ENCODE peak calls at places on chromosomes 11 and 22, in eight cellular contexts. One of them, this sample, is unnamed.

GRCh38 chr22:21816787-21817496 is 50.5 kb downstream of the MAPK1 start:
- DNase-seq in Calu3: peak; percentile 36
- DNase-seq in dorsolateral prefrontal cortex: no peak
- DNase-seq in NB4: peak; percentile 94
- DNase-seq in fibroblast of pulmonary artery: peak; percentile 97
- DNase-seq in Peyer's patch: no peak
- DNase-seq in pancreas: no peak
- DNase-seq in body of pancreas: peak; percentile 35
- DNase-seq in this sample: peak; percentile 68

GRCh38 chr11:68322031-68322388 is 9.6 kb downstream of the LRP5 start:
- DNase-seq in Calu3: no peak
- DNase-seq in dorsolateral prefrontal cortex: no peak
- DNase-seq in NB4: no peak
- DNase-seq in fibroblast of pulmonary artery: no peak
- DNase-seq in Peyer's patch: no peak
- DNase-seq in pancreas: no peak
- DNase-seq in body of pancreas: no peak
- DNase-seq in this sample: peak; percentile 44

GRCh38 chr11:65452806-65453490 is 30.4 kb downstream of the NEAT1 start:
- DNase-seq in Calu3: no peak
- DNase-seq in dorsolateral prefrontal cortex: no peak
- DNase-seq in NB4: no peak
- DNase-seq in fibroblast of pulmonary artery: peak; percentile 88
- DNase-seq in Peyer's patch: peak; percentile 47
- DNase-seq in pancreas: no peak
- DNase-seq in body of pancreas: no peak
- DNase-seq in this sample: peak; percentile 60

GRCh38 chr22:42699281-42699681 is 21.4 kb downstream of the A4GALT start:
- DNase-seq in Calu3: no peak
- DNase-seq in dorsolateral prefrontal cortex: no peak
- DNase-seq in NB4: no peak
- DNase-seq in fibroblast of pulmonary artery: no peak
- DNase-seq in Peyer's patch: no peak
- DNase-seq in pancreas: no peak
- DNase-seq in body of pancreas: no peak
- DNase-seq in this sample: no peak

GRCh38 chr11:132803436-132803835 is 728.9 kb downstream of the OPCML start:
- DNase-seq in Calu3: no peak
- DNase-seq in dorsolateral prefrontal cortex: no peak
- DNase-seq in NB4: no peak
- DNase-seq in fibroblast of pulmonary artery: no peak
- DNase-seq in Peyer's patch: no peak
- DNase-seq in pancreas: no peak
- DNase-seq in body of pancreas: no peak
- DNase-seq in this sample: no peak

GRCh38 chr11:36343436-36343835 is 47.3 kb downstream of the PRR5L start:
- DNase-seq in Calu3: no peak
- DNase-seq in dorsolateral prefrontal cortex: no peak
- DNase-seq in NB4: no peak
- DNase-seq in fibroblast of pulmonary artery: no peak
- DNase-seq in Peyer's patch: no peak
- DNase-seq in pancreas: no peak
- DNase-seq in body of pancreas: no peak
- DNase-seq in this sample: no peak

GRCh38 chr22:40235418-40235817 is 57.7 kb downstream of the TNRC6B start:
- DNase-seq in Calu3: no peak
- DNase-seq in dorsolateral prefrontal cortex: no peak
- DNase-seq in NB4: no peak
- DNase-seq in fibroblast of pulmonary artery: no peak
- DNase-seq in Peyer's patch: no peak
- DNase-seq in pancreas: no peak
- DNase-seq in body of pancreas: no peak
- DNase-seq in this sample: no peak

GRCh38 chr22:46748948-46749681 is 11.1 kb upstream of the CERK start:
- DNase-seq in Calu3: peak; percentile 43
- DNase-seq in dorsolateral prefrontal cortex: no peak
- DNase-seq in NB4: peak; percentile 20
- DNase-seq in fibroblast of pulmonary artery: peak; percentile 41
- DNase-seq in Peyer's patch: peak; percentile 68
- DNase-seq in pancreas: no peak
- DNase-seq in body of pancreas: no peak
- DNase-seq in this sample: no peak

GRCh38 chr22:28882545-28882877 is 861 bp upstream of the ZNRF3 start:
- DNase-seq in Calu3: no peak
- DNase-seq in dorsolateral prefrontal cortex: no peak
- DNase-seq in NB4: peak; percentile 47
- DNase-seq in fibroblast of pulmonary artery: peak; percentile 18
- DNase-seq in Peyer's patch: no peak
- DNase-seq in pancreas: no peak
- DNase-seq in body of pancreas: no peak
- DNase-seq in this sample: no peak

GRCh38 chr22:45880732-45881523 is 96.0 kb downstream of the WNT7B start:
- DNase-seq in Calu3: no peak
- DNase-seq in dorsolateral prefrontal cortex: no peak
- DNase-seq in NB4: no peak
- DNase-seq in fibroblast of pulmonary artery: no peak
- DNase-seq in Peyer's patch: no peak
- DNase-seq in pancreas: peak; percentile 53
- DNase-seq in body of pancreas: no peak
- DNase-seq in this sample: no peak

GRCh38 chr22:16783930-16784354 is 41.3 kb downstream of the XKR3 start:
- DNase-seq in Calu3: no peak
- DNase-seq in dorsolateral prefrontal cortex: no peak
- DNase-seq in NB4: peak; percentile 18
- DNase-seq in fibroblast of pulmonary artery: no peak
- DNase-seq in Peyer's patch: no peak
- DNase-seq in pancreas: no peak
- DNase-seq in body of pancreas: no peak
- DNase-seq in this sample: peak; percentile 11

GRCh38 chr11:113546757-113547507 is 71.7 kb upstream of the DRD2 start:
- DNase-seq in Calu3: no peak
- DNase-seq in dorsolateral prefrontal cortex: no peak
- DNase-seq in NB4: no peak
- DNase-seq in fibroblast of pulmonary artery: peak; percentile 51
- DNase-seq in Peyer's patch: no peak
- DNase-seq in pancreas: no peak
- DNase-seq in body of pancreas: no peak
- DNase-seq in this sample: peak; percentile 31

GRCh38 chr22:50730941-50731661 is 6.9 kb upstream of the ACR start:
- DNase-seq in Calu3: no peak
- DNase-seq in dorsolateral prefrontal cortex: no peak
- DNase-seq in NB4: no peak
- DNase-seq in fibroblast of pulmonary artery: no peak
- DNase-seq in Peyer's patch: peak; percentile 41
- DNase-seq in pancreas: peak; percentile 47
- DNase-seq in body of pancreas: no peak
- DNase-seq in this sample: no peak

GRCh38 chr22:30497466-30498150 is 7.9 kb downstream of the SEC14L4 start:
- DNase-seq in Calu3: no peak
- DNase-seq in dorsolateral prefrontal cortex: no peak
- DNase-seq in NB4: no peak
- DNase-seq in fibroblast of pulmonary artery: no peak
- DNase-seq in Peyer's patch: no peak
- DNase-seq in pancreas: no peak
- DNase-seq in body of pancreas: no peak
- DNase-seq in this sample: no peak

GRCh38 chr11:117189941-117190544 is 9.1 kb upstream of the TAGLN start:
- DNase-seq in Calu3: no peak
- DNase-seq in dorsolateral prefrontal cortex: no peak
- DNase-seq in NB4: peak; percentile 25
- DNase-seq in fibroblast of pulmonary artery: no peak
- DNase-seq in Peyer's patch: peak; percentile 44
- DNase-seq in pancreas: no peak
- DNase-seq in body of pancreas: no peak
- DNase-seq in this sample: no peak

GRCh38 chr11:65532388-65533064 is 7.6 kb downstream of the SCYL1 start:
- DNase-seq in Calu3: no peak
- DNase-seq in dorsolateral prefrontal cortex: no peak
- DNase-seq in NB4: no peak
- DNase-seq in fibroblast of pulmonary artery: no peak
- DNase-seq in Peyer's patch: no peak
- DNase-seq in pancreas: peak; percentile 65
- DNase-seq in body of pancreas: no peak
- DNase-seq in this sample: no peak

GRCh38 chr11:61545921-61546320 is 35.0 kb downstream of the SYT7 start:
- DNase-seq in Calu3: no peak
- DNase-seq in dorsolateral prefrontal cortex: no peak
- DNase-seq in NB4: no peak
- DNase-seq in fibroblast of pulmonary artery: no peak
- DNase-seq in Peyer's patch: no peak
- DNase-seq in pancreas: no peak
- DNase-seq in body of pancreas: no peak
- DNase-seq in this sample: no peak

DNA sequence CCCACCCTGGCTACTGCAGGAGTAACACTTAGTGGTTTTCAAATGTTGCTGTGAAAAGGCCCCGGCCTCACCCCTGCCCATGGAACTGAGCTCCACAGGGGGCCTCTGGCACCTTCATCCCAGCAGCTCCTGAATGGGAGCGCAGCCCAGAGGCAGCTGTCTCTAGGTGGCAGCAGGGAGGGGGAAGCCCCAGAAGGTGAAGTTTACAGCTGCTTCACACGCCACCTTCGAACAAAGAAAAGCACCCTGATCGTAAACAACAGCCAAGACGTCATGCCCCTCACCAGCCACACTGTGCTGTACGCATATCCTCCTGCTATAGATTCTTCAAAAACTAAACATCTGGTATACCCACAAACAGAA is 105.5 kb downstream of the CTTN start:
- DNase-seq in Calu3: no peak
- DNase-seq in dorsolateral prefrontal cortex: no peak
- DNase-seq in NB4: no peak
- DNase-seq in fibroblast of pulmonary artery: no peak
- DNase-seq in Peyer's patch: no peak
- DNase-seq in pancreas: no peak
- DNase-seq in body of pancreas: no peak
- DNase-seq in this sample: no peak
- TF ChIP-seq CTCF in Calu3: no peak
- TF ChIP-seq CTCF in dorsolateral prefrontal cortex: peak; percentile 16
- TF ChIP-seq CTCF in NB4: peak; percentile 24
- TF ChIP-seq CTCF in fibroblast of pulmonary artery: no peak
- TF ChIP-seq CTCF in Peyer's patch: no peak
- TF ChIP-seq CTCF in pancreas: no peak
- TF ChIP-seq CTCF in body of pancreas: no peak
- TF ChIP-seq CTCF in this sample: no peak

DNA sequence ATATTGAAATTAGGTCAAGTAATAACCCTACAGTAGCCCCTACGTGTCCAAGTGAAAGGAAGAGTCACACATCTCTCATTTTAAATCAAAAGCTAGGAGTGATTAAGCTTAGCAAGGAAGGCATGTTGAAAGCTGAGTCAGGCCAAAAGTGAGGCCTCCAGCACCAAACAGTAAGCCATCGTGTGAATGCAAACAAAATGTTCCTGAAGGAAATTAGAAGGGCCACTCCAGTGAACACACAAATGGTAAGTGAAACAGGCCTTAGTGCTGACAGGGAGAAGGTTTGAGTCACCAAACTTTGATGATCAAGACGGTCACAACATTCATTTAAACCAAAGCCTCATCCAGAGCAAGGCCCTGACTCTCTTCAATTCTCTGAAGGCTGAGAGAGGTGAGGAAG is 127.2 kb downstream of the SHANK2 start:
- DNase-seq in Calu3: no peak
- DNase-seq in dorsolateral prefrontal cortex: no peak
- DNase-seq in NB4: no peak
- DNase-seq in fibroblast of pulmonary artery: no peak
- DNase-seq in Peyer's patch: no peak
- DNase-seq in pancreas: no peak
- DNase-seq in body of pancreas: no peak
- DNase-seq in this sample: no peak
- TF ChIP-seq CTCF in Calu3: no peak
- TF ChIP-seq CTCF in dorsolateral prefrontal cortex: no peak
- TF ChIP-seq CTCF in NB4: no peak
- TF ChIP-seq CTCF in fibroblast of pulmonary artery: no peak
- TF ChIP-seq CTCF in Peyer's patch: no peak
- TF ChIP-seq CTCF in pancreas: no peak
- TF ChIP-seq CTCF in body of pancreas: no peak
- TF ChIP-seq CTCF in this sample: no peak

GRCh38 chr11:86150826-86151187 is 81.9 kb upstream of the PICALM start:
- DNase-seq in Calu3: no peak
- DNase-seq in dorsolateral prefrontal cortex: no peak
- DNase-seq in NB4: no peak
- DNase-seq in fibroblast of pulmonary artery: no peak
- DNase-seq in Peyer's patch: no peak
- DNase-seq in pancreas: no peak
- DNase-seq in body of pancreas: no peak
- DNase-seq in this sample: no peak
- TF ChIP-seq CTCF in Calu3: no peak
- TF ChIP-seq CTCF in dorsolateral prefrontal cortex: no peak
- TF ChIP-seq CTCF in NB4: no peak
- TF ChIP-seq CTCF in fibroblast of pulmonary artery: no peak
- TF ChIP-seq CTCF in Peyer's patch: no peak
- TF ChIP-seq CTCF in pancreas: no peak
- TF ChIP-seq CTCF in body of pancreas: no peak
- TF ChIP-seq CTCF in this sample: no peak

GRCh38 chr11:870127-870413 is 27.4 kb downstream of the TSPAN4 start:
- DNase-seq in Calu3: no peak
- DNase-seq in dorsolateral prefrontal cortex: no peak
- DNase-seq in NB4: no peak
- DNase-seq in fibroblast of pulmonary artery: no peak
- DNase-seq in Peyer's patch: no peak
- DNase-seq in pancreas: no peak
- DNase-seq in body of pancreas: no peak
- DNase-seq in this sample: no peak

GRCh38 chr11:871472-871871 is 28.8 kb downstream of the TSPAN4 start:
- DNase-seq in Calu3: no peak
- DNase-seq in dorsolateral prefrontal cortex: no peak
- DNase-seq in NB4: no peak
- DNase-seq in fibroblast of pulmonary artery: no peak
- DNase-seq in Peyer's patch: no peak
- DNase-seq in pancreas: no peak
- DNase-seq in body of pancreas: no peak
- DNase-seq in this sample: no peak

GRCh38 chr11:868802-869201 is 26.1 kb downstream of the TSPAN4 start:
- DNase-seq in Calu3: no peak
- DNase-seq in dorsolateral prefrontal cortex: no peak
- DNase-seq in NB4: no peak
- DNase-seq in fibroblast of pulmonary artery: no peak
- DNase-seq in Peyer's patch: no peak
- DNase-seq in pancreas: no peak
- DNase-seq in body of pancreas: no peak
- DNase-seq in this sample: no peak

GRCh38 chr11:869399-870126 is 26.9 kb downstream of the TSPAN4 start:
- DNase-seq in Calu3: no peak
- DNase-seq in dorsolateral prefrontal cortex: no peak
- DNase-seq in NB4: no peak
- DNase-seq in fibroblast of pulmonary artery: no peak
- DNase-seq in Peyer's patch: no peak
- DNase-seq in pancreas: no peak
- DNase-seq in body of pancreas: no peak
- DNase-seq in this sample: no peak

DNA sequence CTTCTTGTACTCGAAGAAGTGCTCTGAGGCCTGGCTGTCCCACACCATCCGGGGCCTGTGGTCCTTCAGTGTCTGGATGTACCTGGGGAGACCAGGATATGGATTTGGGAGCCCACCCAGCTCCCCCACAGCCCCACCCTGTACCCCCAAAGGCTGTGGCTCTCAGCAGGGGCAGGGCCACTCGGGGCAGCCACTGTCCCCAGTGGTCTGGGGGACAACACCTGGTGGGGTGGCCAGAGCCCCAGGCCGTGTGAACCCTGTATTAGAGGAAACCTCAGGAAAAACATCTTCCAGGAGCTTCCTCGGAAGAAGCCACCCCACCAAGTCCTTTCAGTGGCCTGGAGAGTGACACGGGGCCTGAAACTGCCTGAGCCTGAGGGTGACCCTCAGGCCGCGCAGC is 27.8 kb downstream of the TSPAN4 start:
- DNase-seq in Calu3: no peak
- DNase-seq in dorsolateral prefrontal cortex: no peak
- DNase-seq in NB4: no peak
- DNase-seq in fibroblast of pulmonary artery: no peak
- DNase-seq in Peyer's patch: no peak
- DNase-seq in pancreas: no peak
- DNase-seq in body of pancreas: no peak
- DNase-seq in this sample: no peak
- TF ChIP-seq CTCF in Calu3: no peak
- TF ChIP-seq CTCF in dorsolateral prefrontal cortex: no peak
- TF ChIP-seq CTCF in NB4: no peak
- TF ChIP-seq CTCF in fibroblast of pulmonary artery: no peak
- TF ChIP-seq CTCF in Peyer's patch: no peak
- TF ChIP-seq CTCF in pancreas: no peak
- TF ChIP-seq CTCF in body of pancreas: no peak
- TF ChIP-seq CTCF in this sample: no peak

This sample was measured in RWPE1.